ENCODE peak calls at places on chromosomes 3 and 15, in six cellular contexts. E is CD4-positive, alpha-beta T cell; H is uterus; R is IMR-90; T is lower lobe of right lung; D is progenitor cell of endocrine pancreas. V is an unnamed sample.

GRCh38 chr3:58329150-58329921 is 3.4 kb upstream of the PXK start:
- DNase-seq in T (no peak), H (no peak), R (no peak), E (no peak), D (no peak), V (no peak)

GRCh38 chr3:34175636-34176186 is 377.3 kb downstream of the PDCD6IP start:
- DNase-seq in R (no peak), D (no peak), H (no peak), T (no peak), E (no peak), V (no peak)

GRCh38 chr15:30985081-30985531 is 6.3 kb downstream of the MTMR10 start:
- DNase-seq in E (no peak), H (no peak), D (no peak), R (peak), T (no peak), V (no peak)

GRCh38 chr3:186093271-186093900 is 15.5 kb downstream of the ETV5 start:
- DNase-seq in E (no peak), T (no peak), R (no peak), H (no peak), D (no peak), V (no peak)

GRCh38 chr3:42140665-42141203 is 49.6 kb downstream of the TRAK1 start:
- DNase-seq in T (no peak), D (no peak), H (no peak), E (no peak), R (no peak), V (no peak)

GRCh38 chr3:149454746-149455145 is 19.8 kb upstream of the TM4SF4 start:
- DNase-seq in D (no peak), T (no peak), R (peak), H (no peak), E (no peak), V (no peak)

GRCh38 chr15:100234158-100235029 is 107.4 kb downstream of the ADAMTS17 start:
- DNase-seq in E (no peak), R (no peak), H (peak), T (no peak), D (no peak), V (no peak)

GRCh38 chr15:87816016-87816415 is 440.5 kb downstream of the NTRK3 start:
- DNase-seq in T (no peak), D (no peak), R (peak), H (no peak), E (no peak), V (no peak)

GRCh38 chr3:52440249-52440551 is 4.7 kb downstream of the SEMA3G start:
- DNase-seq in E (no peak), T (no peak), R (no peak), D (no peak), H (no peak), V (peak)

GRCh38 chr3:14286887-14287496 is 108.4 kb downstream of the LSM3 start:
- DNase-seq in T (no peak), H (no peak), R (no peak), E (no peak), D (no peak), V (no peak)

GRCh38 chr3:136949708-136950107 is 8.1 kb upstream of the IL20RB start:
- DNase-seq in H (no peak), T (no peak), R (no peak), E (no peak), D (no peak), V (no peak)

DNA sequence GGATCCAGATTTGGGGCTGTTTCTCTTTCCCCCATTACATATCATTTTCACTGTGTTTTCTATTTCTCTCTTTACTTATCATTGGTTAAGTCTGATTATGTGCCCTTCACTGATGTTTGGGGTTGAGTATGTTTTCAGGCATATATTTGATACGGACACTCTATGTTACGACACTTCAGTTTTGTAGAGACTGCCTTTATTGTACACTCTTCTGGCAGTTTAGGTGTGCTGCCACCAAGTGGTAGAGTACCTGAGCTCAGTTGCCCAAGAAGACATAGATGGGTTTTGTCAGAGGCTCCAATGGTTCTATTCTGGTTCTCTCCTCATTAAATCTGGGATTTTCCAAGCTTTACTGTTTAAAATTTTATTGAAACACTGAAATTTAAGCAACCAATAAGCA is 255.0 kb upstream of the ROPN1 start:
- DNase-seq in H (no peak), D (no peak), R (peak), T (no peak), E (no peak), V (no peak)
- TF ChIP-seq CTCF in H (peak), D (peak), R (peak), T (peak), E (no peak), V (no peak)

GRCh38 chr3:126488205-126488604 is 12.5 kb upstream of the ZXDC start:
- DNase-seq in E (no peak), T (peak), D (no peak), H (no peak), R (no peak), V (no peak)

GRCh38 chr3:126485131-126485530 is 9.4 kb upstream of the ZXDC start:
- DNase-seq in D (no peak), R (no peak), H (no peak), E (no peak), T (no peak), V (no peak)

GRCh38 chr3:126485956-126486884 is 10.5 kb upstream of the ZXDC start:
- DNase-seq in E (no peak), R (no peak), D (no peak), H (no peak), T (no peak), V (no peak)

GRCh38 chr3:126488886-126489569 is 13.3 kb upstream of the ZXDC start:
- DNase-seq in T (no peak), H (no peak), R (no peak), D (no peak), E (no peak), V (no peak)

DNA sequence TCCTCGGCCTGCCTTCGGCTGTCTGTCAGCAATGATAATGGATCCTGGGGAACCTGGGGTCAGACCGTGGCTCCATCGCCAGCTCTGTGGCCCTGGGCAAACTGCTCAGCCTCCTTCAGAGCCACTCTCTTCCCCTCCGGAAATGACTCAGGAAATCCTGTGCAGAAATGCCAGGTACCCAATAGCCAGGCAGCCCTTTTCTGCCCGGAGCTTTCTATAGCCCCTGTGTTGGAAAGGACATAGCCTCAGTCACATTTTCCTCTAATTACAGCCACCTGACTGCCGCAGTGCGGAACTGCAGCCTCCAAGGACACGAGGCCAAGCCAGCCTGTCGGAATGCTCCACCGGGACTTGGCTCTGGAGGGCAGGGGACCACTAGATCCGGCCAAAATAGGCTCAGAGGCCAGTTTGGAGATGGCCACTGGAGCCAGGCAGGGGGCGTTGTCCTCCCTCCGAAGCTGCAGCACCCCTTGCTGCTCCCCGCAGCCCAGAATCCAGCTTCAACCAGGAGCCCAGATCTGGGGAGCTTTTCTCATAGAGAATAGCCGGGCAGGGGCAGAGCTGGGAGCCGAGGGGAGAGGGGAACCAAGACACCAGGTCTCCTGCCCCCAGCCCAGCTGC is 11.6 kb upstream of the ZXDC start:
- DNase-seq in D (no peak), H (no peak), E (no peak), T (peak), R (no peak), V (no peak)
- TF ChIP-seq CTCF in D (peak), H (no peak), E (no peak), T (no peak), R (no peak), V (no peak)

GRCh38 chr3:134072881-134073582 is 43.3 kb upstream of the SLCO2A1 start:
- DNase-seq in T (no peak), D (peak), E (no peak), H (no peak), R (no peak), V (no peak)
- TF ChIP-seq CTCF in T (no peak), D (no peak), E (no peak), H (no peak), R (no peak), V (no peak)

GRCh38 chr3:38003817-38004414 is 13.3 kb downstream of the VILL start:
- DNase-seq in E (no peak), D (no peak), R (no peak), T (no peak), H (no peak), V (no peak)

GRCh38 chr3:38006031-38006430 is 15.4 kb downstream of the VILL start:
- DNase-seq in D (no peak), E (no peak), R (no peak), T (peak), H (no peak), V (no peak)

GRCh38 chr3:38003371-38003816 is 12.8 kb downstream of the VILL start:
- DNase-seq in H (peak), E (peak), T (peak), R (peak), D (peak), V (peak)

GRCh38 chr3:38005076-38006020 is 14.8 kb downstream of the VILL start:
- DNase-seq in D (no peak), R (no peak), E (no peak), H (no peak), T (peak), V (no peak)

DNA sequence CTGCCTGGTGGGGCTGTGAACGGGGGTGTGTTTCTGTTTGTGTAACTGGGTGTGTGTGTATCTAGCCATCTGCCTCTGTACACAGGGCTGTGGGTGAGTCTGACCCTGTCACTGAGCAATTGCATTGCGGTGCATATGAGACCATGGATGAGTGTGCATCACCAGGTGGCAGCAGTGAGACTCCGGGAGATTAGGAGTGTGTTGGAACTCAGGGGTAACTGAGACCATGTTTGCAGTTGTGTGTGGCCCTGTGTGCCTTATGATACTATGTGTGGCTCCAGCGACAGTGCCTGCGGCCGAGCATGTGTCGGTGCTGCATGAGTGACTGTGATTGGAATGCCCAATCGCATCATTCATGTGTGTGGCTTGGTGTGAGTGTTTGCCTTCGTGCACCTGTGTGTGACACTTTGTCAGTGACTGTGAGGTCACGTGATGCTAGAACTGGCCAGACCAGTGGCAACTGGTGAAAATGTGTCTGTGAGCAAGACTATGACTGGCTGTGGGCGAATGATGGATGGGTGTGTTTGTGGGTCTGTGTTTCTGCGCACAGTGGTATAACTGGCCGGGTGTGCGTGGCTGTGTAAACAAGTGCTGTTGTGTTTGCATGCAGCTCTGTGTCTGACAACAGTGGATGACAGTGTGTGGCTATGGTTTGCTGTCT is 14.0 kb downstream of the VILL start:
- DNase-seq in H (peak), R (peak), D (peak), E (peak), T (peak), V (peak)
- TF ChIP-seq CTCF in H (peak), R (peak), D (peak), E (peak), T (peak), V (no peak)

GRCh38 chr15:76274821-76275220 is 36.4 kb downstream of the ETFA start:
- DNase-seq in R (no peak), E (no peak), H (no peak), D (no peak), T (no peak), V (no peak)
- TF ChIP-seq CTCF in R (no peak), E (no peak), H (no peak), D (no peak), T (no peak), V (no peak)

GRCh38 chr3:47163990-47164848 is at the start of gene SETD2:
- DNase-seq in H (peak), D (peak), R (peak), E (peak), T (peak), V (peak)
- TF ChIP-seq CTCF in H (peak), D (peak), R (peak), E (peak), T (peak), V (no peak)